ENCODE peak calls at places on chromosomes 4 and X, in seven cellular contexts. F is transverse colon; G is lung; H is GM23248; L is uterus; V is CD8-positive, alpha-beta memory T cell; E is adipocyte. D is an unnamed sample. For H3K9me3, the result is how much of the 10 kb centered on the place peaks cover.

GRCh38 chrX:3514996-3515395 is 168.5 kb upstream of the MXRA5 start:
- DNase-seq in E (no peak), F (no peak), L (no peak), G (no peak), V (no peak), H (peak), D (no peak)

GRCh38 chr4:173485164-173485563 is 44.9 kb downstream of the HAND2 start:
- DNase-seq in V (no peak), L (no peak), E (no peak), G (no peak), F (no peak), H (peak), D (no peak)

GRCh38 chrX:3010532-3010931 is 4.2 kb downstream of the ARSH start:
- DNase-seq in L (no peak), V (no peak), F (no peak), E (no peak), H (no peak), G (no peak), D (no peak)

GRCh38 chrX:7132335-7133035 is 15.0 kb upstream of the STS start:
- DNase-seq in F (peak), L (no peak), E (peak), G (peak), H (peak), V (no peak), D (no peak)

GRCh38 chrX:51743179-51743957 is at the start of gene GSPT2:
- DNase-seq in V (peak), E (peak), L (peak), F (peak), G (peak), H (peak), D (no peak)

GRCh38 chrX:130498653-130499274 is 97.0 kb downstream of the RBMX2 start:
- DNase-seq in G (no peak), L (no peak), E (no peak), H (no peak), F (no peak), V (no peak), D (no peak)

GRCh38 chrX:71619193-71619592 is 882 bp upstream of the CXCR3 start:
- DNase-seq in H (no peak), E (no peak), L (no peak), V (peak), G (no peak), F (no peak), D (no peak)

GRCh38 chrX:1453390-1453783 is 678 bp upstream of the ASMTL start:
- DNase-seq in E (no peak), F (no peak), G (peak), L (no peak), H (no peak), V (peak), D (no peak)

GRCh38 chr4:98706200-98706813 is 47.9 kb upstream of the TSPAN5 start:
- DNase-seq in L (no peak), F (no peak), V (peak), G (no peak), H (no peak), E (no peak), D (no peak)

GRCh38 chrX:121876316-121876715 is 828.9 kb downstream of the GLUD2 start:
- DNase-seq in V (no peak), G (no peak), H (peak), F (no peak), E (peak), L (no peak), D (no peak)

GRCh38 chr4:16827762-16828724 is 70.4 kb downstream of the LDB2 start:
- DNase-seq in L (peak), F (no peak), E (no peak), V (no peak), H (no peak), G (no peak), D (no peak)

DNA sequence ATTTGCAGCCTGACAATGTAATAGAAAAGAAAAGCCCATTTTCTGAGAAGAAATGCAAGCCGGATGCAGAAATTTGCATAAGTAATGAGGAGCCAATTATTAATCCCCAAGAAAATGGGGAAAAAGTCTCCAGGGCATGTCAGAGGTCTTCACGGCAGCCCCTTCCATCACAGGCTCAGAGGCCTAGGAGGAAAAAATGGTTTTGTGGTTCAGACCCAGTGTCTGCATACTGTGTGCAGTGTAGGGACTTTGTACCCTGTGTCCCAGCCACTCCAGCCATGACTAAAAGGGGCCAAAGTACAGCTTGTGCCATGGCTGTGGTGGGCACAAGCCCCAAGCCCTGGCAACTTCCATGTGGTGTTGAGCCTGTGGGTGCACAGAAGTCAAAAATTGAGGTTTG is 92.2 kb downstream of the SH3BGRL start:
- DNase-seq in H (no peak), L (no peak), F (no peak), G (no peak), E (no peak), V (no peak), D (no peak)
- H3K9me3 ChIP-seq in H (under half), L (under half), F (under half), G (under half), E (under half), V (under half), D (under half)

DNA sequence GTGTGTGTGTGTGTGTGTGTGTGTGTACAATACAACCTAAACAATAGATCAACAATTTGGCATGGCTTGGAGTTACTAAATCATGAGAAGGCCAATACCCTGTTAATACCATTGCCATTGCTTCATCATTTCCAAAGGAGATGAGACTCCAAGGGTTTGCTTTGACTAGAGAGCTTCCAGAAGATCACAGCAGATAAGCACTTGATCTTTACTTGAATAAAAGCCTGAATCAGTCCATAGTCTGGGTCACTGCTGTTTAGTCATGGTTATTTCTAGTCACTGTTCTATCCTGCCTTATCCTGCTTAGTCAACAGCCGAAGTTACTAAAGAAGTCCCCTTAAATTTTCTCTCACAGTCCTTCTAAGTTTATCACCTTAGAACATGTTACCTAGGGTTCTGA is 58.2 kb downstream of the RAB40AL start:
- DNase-seq in F (no peak), L (no peak), H (peak), V (no peak), G (no peak), E (peak), D (no peak)
- H3K9me3 ChIP-seq in F (under half), L (under half), H (under half), V (under half), G (under half), E (under half), D (under half)

GRCh38 chr4:106401157-106401556 is 32.6 kb upstream of the GIMD1 start:
- DNase-seq in H (no peak), E (no peak), F (no peak), G (no peak), L (no peak), V (no peak), D (no peak)

DNA sequence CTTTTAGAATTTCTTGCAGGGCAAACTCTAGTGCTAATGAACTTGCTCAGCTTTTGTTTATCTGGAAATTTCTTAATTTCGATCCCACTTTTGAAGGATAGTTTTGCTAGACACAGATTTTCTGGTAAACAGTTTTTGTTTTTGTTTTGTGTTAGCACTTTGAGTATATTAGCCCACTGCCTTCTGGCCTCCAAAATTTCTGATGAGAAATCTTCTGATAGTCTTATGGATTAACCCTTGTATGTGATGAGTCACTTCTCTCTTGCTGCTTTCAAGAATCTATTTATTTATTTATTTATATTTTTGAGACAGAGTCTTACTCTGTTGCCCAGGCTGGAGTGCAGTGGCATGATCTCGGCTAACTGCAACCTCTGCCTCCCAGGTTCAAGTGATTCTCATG is 27.0 kb upstream of the GIMD1 start:
- DNase-seq in G (no peak), E (no peak), V (no peak), F (no peak), H (no peak), L (no peak), D (no peak)
- H3K9me3 ChIP-seq in G (under half), E (under half), V (under half), F (under half), H (under half), L (under half), D (under half)

DNA sequence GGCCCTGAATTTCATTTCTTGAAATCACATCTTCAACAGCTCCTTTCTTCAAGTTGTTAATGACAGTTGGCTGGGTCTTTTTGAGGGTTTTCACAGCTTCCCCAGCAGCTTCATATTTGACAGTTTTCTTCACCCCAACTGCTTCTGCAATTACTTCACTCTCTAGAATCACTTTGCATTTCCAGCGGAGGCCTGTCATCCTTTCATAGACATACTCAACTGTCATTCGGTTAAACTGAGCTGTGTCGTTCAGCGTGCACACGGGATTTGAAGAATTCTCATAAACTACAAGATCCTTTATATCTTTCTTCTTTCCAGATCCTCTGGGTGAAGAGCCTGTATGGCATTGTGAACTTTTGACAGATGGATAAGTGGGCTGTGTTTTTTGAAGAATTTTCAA is 15.4 kb downstream of the UBE2A start:
- DNase-seq in H (no peak), V (no peak), E (no peak), G (no peak), L (no peak), F (no peak), D (no peak)
- H3K9me3 ChIP-seq in H (under half), V (under half), E (under half), G (under half), L (under half), F (under half), D (under half)

DNA sequence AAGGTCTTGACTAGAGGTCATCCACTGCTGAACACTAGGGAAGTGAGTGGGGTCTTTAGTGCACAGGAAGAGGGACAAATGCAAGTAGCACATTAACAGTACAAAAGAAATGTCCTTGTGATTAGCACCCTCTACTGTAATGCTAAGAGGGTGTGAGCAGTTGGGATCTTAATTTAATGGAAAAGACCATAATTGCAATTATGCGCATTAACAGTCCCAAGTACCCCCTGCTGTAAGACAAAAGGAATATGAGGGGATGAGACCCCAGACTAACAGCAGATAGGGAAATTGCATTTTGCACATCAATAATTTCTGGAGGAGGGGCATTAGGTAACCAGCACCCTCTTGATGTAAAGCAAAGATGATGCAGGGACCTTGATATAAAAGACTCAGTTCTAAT is 285.0 kb downstream of the CHIC1 start:
- DNase-seq in F (no peak), L (no peak), H (no peak), E (no peak), G (no peak), V (no peak), D (no peak)
- H3K9me3 ChIP-seq in F (under half), L (under half), H (under half), E (under half), G (under half), V (under half), D (under half)

DNA sequence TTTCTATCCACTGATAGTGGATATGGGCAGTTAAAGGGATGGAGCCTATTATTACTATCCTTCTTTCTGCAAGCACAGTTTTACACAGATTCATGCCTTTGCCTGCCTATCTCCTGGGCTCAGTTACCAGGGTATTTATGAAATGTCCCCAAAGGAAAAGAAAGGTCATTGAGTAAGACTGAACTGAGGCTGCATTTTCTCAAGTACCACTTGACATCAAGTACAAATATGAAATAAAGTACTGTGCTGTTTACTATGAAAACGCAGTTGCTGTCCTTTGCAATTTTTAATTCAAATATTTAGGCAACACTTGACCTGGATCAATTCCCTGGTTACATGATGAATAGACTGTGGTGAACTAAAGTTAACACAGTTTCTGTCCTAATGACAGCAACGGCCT is 23.5 kb upstream of the SPANXN4 start:
- DNase-seq in H (no peak), L (no peak), F (no peak), V (no peak), E (no peak), G (no peak), D (no peak)
- H3K9me3 ChIP-seq in H (under half), L (under half), F (under half), V (under half), E (under half), G (under half), D (under half)

DNA sequence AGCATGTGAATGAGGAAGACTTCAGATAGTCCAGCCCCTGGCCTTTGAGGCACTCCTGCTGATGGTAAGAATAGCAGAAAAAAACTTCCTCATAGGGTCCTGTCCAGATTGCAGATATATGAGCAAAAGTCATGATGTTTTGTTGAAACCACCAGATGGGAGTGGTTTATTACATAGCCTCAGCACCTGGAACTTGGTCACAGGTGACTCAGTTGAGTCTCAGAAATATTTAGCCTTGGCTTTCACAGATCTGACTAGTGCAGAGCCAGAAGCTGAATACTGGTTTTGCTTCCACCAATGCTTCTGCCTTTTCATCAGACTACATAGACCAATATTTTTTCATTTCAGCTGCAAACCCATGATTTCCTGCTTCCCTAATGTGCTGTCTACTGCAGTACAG is 994.9 kb upstream of the SLIT2 start:
- DNase-seq in E (no peak), H (no peak), L (no peak), V (no peak), F (no peak), G (no peak), D (no peak)
- H3K9me3 ChIP-seq in E (under half), H (under half), L (under half), V (under half), F (under half), G (under half), D (under half)

GRCh38 chrX:37754518-37754917 is 25.3 kb upstream of the CYBB start:
- DNase-seq in H (no peak), V (no peak), L (no peak), E (no peak), F (no peak), G (no peak), D (no peak)
- H3K9me3 ChIP-seq in H (under half), V (under half), L (under half), E (under half), F (under half), G (under half), D (under half)

D was measured in iPS DF 6.9.